ENCODE peak calls at places on chromosomes 6 and 20, in six cellular contexts. V is WTC11; K is stimulated activated CD4-positive, alpha-beta T cell treated with anti-CD3 and anti-CD28 coated beads, Interleukin-4, amount 100 ng/mL, for 4 hours; E is ELR; D is Calu3; I is MCF 10A. J is an unnamed sample.

GRCh38 chr6:76124010-76124409 is 51.5 kb upstream of the IMPG1 start:
- DNase-seq in V (no peak), K (no peak), E (no peak), D (no peak), I (no peak), J (no peak)

GRCh38 chr6:112563368-112563767 is 216.2 kb downstream of the RFPL4B start:
- DNase-seq in V (peak; percentile 16), K (no peak), E (peak; percentile 79), D (no peak), I (no peak), J (no peak)

GRCh38 chr6:137813308-137813707 is 53.8 kb upstream of the TNFAIP3 start:
- DNase-seq in V (no peak), K (no peak), E (peak; percentile 33), D (no peak), I (peak; percentile 95), J (no peak)

GRCh38 chr6:137013738-137014602 is 30.8 kb downstream of the IL20RA start:
- DNase-seq in V (no peak), K (no peak), E (peak; percentile 61), D (no peak), I (peak; percentile 81), J (no peak)

GRCh38 chr6:11411592-11411991 is 126.0 kb upstream of the TMEM170B start:
- DNase-seq in V (no peak), K (no peak), E (no peak), D (no peak), I (no peak), J (no peak)

GRCh38 chr6:92879526-92879925 is 539.8 kb downstream of the EPHA7 start:
- DNase-seq in V (no peak), K (no peak), E (no peak), D (no peak), I (no peak), J (no peak)

GRCh38 chr6:147905721-147906120 is 397.2 kb downstream of the SAMD5 start:
- DNase-seq in V (no peak), K (no peak), E (no peak), D (no peak), I (no peak), J (no peak)

GRCh38 chr20:44754554-44754953 is 8.9 kb downstream of the KCNK15 start:
- DNase-seq in V (no peak), K (no peak), E (no peak), D (no peak), I (no peak), J (no peak)

GRCh38 chr20:51553897-51554504 is 11.5 kb upstream of the NFATC2 start:
- DNase-seq in V (no peak), K (no peak), E (peak; percentile 90), D (no peak), I (peak; percentile 42), J (no peak)

GRCh38 chr20:45924391-45925261 is 9.9 kb upstream of the PCIF1 start:
- DNase-seq in V (no peak), K (no peak), E (peak; percentile 38), D (no peak), I (no peak), J (peak; percentile 61)

GRCh38 chr20:54115172-54115854 is 44.9 kb upstream of the BCAS1 start:
- DNase-seq in V (no peak), K (no peak), E (no peak), D (no peak), I (peak; percentile 13), J (peak; percentile 31)

GRCh38 chr6:4781967-4782537 is 5.8 kb downstream of the CDYL start:
- DNase-seq in V (no peak), K (no peak), E (no peak), D (no peak), I (no peak), J (no peak)

GRCh38 chr20:14947536-14947935 is 610.1 kb upstream of the FLRT3 start:
- DNase-seq in V (no peak), K (no peak), E (no peak), D (no peak), I (no peak), J (no peak)

GRCh38 chr6:152142116-152142515 is 334.6 kb downstream of the ESR1 start:
- DNase-seq in V (no peak), K (no peak), E (no peak), D (no peak), I (no peak), J (no peak)

GRCh38 chr20:38579219-38579618 is 1.8 kb upstream of the ADIG start:
- DNase-seq in V (no peak), K (no peak), E (no peak), D (no peak), I (no peak), J (peak; percentile 61)

GRCh38 chr6:143236151-143236788 is 175.6 kb downstream of the AIG1 start:
- DNase-seq in V (peak; percentile 17), K (no peak), E (peak; percentile 25), D (no peak), I (peak; percentile 7), J (no peak)

GRCh38 chr20:40494238-40494637 is 194.8 kb downstream of the MAFB start:
- DNase-seq in V (no peak), K (no peak), E (peak; percentile 25), D (no peak), I (peak; percentile 51), J (peak; percentile 29)

GRCh38 chr6:123309130-123309529 is 313.1 kb downstream of the CLVS2 start:
- DNase-seq in V (no peak), K (no peak), E (no peak), D (no peak), I (no peak), J (no peak)

GRCh38 chr6:36857325-36857724 is 17.3 kb downstream of the PPIL1 start:
- DNase-seq in V (no peak), K (no peak), E (no peak), D (no peak), I (no peak), J (no peak)

GRCh38 chr6:8219352-8219943 is 117.1 kb upstream of the EEF1E1 start:
- DNase-seq in V (peak; percentile 30), K (no peak), E (peak; percentile 68), D (peak; percentile 46), I (peak; percentile 65), J (no peak)

GRCh38 chr6:67935976-67936477 is 699.1 kb upstream of the ADGRB3 start:
- DNase-seq in V (no peak), K (no peak), E (no peak), D (no peak), I (no peak), J (no peak)

GRCh38 chr6:87436435-87436834 is 28.7 kb downstream of the CFAP206 start:
- DNase-seq in V (peak; percentile 72), K (peak; percentile 9), E (peak; percentile 58), D (peak; percentile 48), I (peak; percentile 72), J (peak; percentile 41)

J was measured in heart left ventricle.